ENCODE peak calls at places on chromosomes 1 and 21, in four cellular contexts. V is HepG2, W is K562, U is GM12878. R is an unnamed sample.

GRCh38 chr1:169288011-169288414 is 79.6 kb downstream of the NME7 start:
- DNase-seq in W (no peak), U (no peak), V (peak; percentile 2), R (no peak)

GRCh38 chr1:109740615-109741373 is at the start of gene GSTM3:
- DNase-seq in W (no peak), V (no peak), U (no peak), R (no peak)

GRCh38 chr1:115302390-115302961 is 35.6 kb downstream of the NGF start:
- DNase-seq in V (no peak), W (no peak), U (no peak), R (no peak)

GRCh38 chr21:35974801-35975200 is 85.5 kb downstream of the SETD4 start:
- DNase-seq in V (peak; percentile 75), U (no peak), W (no peak), R (no peak)

GRCh38 chr1:168556647-168557046 is 12.8 kb upstream of the XCL2 start:
- DNase-seq in V (no peak), W (no peak), U (no peak), R (no peak)

GRCh38 chr1:15007842-15008241 is 145.7 kb upstream of the TMEM51 start:
- DNase-seq in W (peak; percentile 48), U (no peak), V (no peak), R (no peak)

GRCh38 chr1:175969236-175969635 is 225.8 kb upstream of the TNR start:
- DNase-seq in U (no peak), W (no peak), V (no peak), R (no peak)

GRCh38 chr1:165635823-165636222 is 4.8 kb downstream of the MGST3 start:
- DNase-seq in U (no peak), W (no peak), V (no peak), R (no peak)

DNA sequence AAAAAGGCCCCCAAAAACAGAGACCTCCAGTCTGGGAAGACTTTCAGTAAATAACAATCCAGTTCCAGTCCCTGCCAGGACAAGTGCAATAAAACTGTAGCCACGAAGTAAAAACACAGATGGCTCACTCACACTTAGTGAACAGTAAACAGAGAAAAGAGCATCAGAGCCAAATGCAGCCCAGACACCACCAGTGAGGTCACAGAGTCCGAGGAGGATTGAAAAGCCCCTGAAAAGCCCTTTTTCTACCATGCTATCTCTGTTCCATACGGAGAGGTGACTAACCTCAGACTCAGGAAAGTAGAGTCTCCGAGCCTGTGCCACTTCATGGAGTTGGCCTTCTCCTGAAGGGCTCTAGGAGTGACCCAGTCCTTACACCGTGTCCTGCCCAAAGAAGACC is 84.5 kb downstream of the COLGALT2 start:
- DNase-seq in V (no peak), U (no peak), W (no peak), R (no peak)
- TF ChIP-seq CBFB in V (no peak), U (no peak), W (no peak), R (no peak)

DNA sequence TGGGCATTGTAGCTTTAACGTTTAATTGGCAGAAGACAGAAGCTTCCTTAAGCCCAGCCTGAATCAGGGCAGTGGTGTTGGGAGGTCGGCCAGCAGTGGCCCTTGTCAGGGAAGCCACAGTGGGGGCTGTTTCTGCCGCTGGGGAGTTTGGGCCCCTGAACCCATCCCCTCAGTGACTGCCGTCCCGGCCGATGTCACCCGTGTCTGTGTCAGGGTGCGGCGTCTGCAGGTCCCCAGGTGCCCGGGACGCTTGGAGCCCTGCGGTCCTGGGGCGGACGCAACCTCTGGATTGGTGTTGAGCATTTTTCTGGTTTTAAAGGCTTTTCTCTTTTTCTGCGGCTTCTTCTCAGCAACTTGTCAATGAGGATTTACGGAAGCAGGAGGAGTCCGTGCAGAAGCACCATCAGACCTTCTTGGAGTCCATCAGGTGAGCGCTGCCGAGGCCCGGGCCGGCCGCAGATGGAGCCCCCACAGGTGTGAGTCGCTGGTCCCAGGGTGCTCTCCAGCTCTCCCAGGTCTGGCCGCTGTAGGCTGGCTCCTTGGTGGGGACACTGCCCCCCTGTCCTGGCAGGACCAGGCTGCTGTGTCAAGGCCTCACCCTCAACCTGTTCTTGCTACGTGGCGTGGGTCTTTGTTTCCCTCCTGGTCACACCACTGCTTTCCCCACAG is 2.3 kb downstream of the ATAD3C start:
- DNase-seq in U (no peak), W (no peak), V (no peak), R (no peak)
- TF ChIP-seq CBFB in U (no peak), W (no peak), V (no peak), R (no peak)

DNA sequence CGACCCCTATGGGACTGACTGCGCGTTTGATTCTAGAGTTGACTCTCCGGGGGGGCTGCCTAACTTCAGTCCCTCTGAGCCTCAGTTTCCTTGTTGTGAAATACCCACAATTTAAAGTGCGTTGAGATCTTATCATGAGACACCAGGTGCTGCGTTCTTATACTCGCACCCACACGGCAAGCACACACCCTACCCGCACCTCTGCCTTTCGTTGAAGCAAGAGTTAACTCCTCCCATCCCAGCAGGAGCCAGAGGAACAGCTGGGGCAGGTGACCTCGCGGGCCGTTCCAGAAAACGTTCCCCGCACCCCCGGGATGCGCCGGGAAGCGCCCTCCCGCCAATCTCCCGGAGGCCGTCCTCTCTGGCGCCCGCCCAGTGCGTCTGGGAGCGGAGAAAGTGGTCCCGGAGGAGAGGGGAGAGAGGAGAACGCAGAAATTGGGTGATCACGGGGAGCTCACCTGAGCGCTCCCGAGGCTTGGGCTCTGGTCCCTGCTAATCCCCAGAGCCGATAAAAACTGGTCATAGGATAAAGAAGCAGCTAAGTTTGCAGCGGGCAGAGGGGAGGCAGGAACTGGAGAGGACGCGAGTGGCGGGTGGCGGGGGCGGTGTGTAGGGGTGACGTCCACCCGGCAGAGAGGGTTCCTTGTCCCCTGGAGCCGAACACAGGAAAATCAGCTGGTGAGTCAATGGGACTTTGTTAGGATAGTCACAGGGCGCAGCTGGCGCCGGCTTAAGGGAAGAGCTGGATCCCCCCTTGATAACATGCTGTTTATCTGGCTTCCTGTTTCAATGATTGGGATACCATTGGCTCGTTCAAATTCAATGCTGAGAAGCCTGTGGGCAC is 856 bp downstream of the NAV1 start:
- DNase-seq in U (no peak), V (no peak), W (peak; percentile 47), R (peak; percentile 58)
- TF ChIP-seq CBFB in U (no peak), V (no peak), W (no peak), R (no peak)

GRCh38 chr1:161198206-161198876 is 513 bp downstream of the ADAMTS4 start:
- DNase-seq in U (no peak), V (peak; percentile 56), W (peak; percentile 56), R (peak; percentile 79)

GRCh38 chr1:161197560-161198205 is 1.2 kb downstream of the ADAMTS4 start:
- DNase-seq in W (no peak), U (no peak), V (no peak), R (no peak)

GRCh38 chr1:161195171-161195570 is 3.7 kb downstream of the ADAMTS4 start:
- DNase-seq in W (no peak), V (no peak), U (no peak), R (no peak)

GRCh38 chr1:161196111-161196510 is 2.7 kb downstream of the ADAMTS4 start:
- DNase-seq in V (no peak), W (no peak), U (no peak), R (no peak)

DNA sequence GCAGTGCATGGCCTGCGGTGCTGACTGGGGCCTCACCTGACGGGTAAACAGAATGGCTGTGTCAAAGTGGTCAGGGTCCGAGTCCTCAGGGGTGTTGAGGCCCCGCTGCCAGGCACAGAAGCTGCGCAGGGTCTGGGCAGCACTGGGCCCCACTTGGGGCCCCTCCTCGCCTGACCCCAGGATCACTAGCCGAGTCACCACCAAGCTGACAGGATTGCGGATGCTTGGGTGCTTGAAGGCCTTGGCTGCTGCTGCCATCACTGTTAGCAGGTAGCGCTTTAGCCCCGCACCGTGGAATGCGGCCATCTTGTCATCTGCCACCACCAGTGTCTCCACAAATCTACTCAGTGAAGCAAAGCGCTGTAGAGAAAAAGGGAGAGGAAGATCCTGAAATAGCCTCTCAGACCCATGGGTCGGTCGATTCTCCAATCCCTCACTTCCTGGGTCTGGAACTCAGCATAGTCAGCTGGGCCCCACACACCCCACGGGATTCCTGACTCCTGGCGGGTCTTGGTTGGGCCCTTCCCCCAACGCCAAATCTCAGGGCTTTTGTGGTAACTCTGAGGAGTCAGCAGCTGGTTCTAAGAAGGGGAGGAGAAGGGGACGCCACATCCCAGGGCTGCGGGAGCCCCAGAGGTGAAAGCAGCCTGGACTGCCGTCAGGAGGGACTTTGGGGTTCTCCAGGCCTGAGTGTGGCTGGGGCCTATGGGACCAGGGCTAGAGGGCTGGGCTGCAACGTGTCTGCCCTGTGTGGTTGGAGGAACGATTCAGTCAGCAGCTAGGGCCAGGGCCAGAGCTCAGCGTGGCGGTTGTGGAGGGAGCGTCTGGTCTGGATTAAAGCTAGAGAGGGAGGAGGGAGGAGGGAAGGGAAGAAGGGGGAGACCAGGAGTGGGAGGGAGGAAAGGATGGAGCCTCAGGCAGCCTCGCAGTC is 2.1 kb downstream of the ADAMTS4 start:
- DNase-seq in U (no peak), V (no peak), W (no peak), R (no peak)
- TF ChIP-seq CBFB in U (no peak), V (no peak), W (no peak), R (no peak)

R was measured in WTC11.